ENCODE peak calls at places on chromosomes 6 and 20, in ten cellular contexts. I, N, J, G, K, R, Y, X, O and P are unnamed samples.
A peak's percentile ranks its signal among the peaks of the same experiment; 100 is the strongest.

GRCh38 chr6:37316071-37316470 is 37.7 kb upstream of the RNF8 start:
- DNase-seq in R (no peak), O (no peak), J (no peak), Y (no peak), K (no peak), N (no peak), I (no peak), G (no peak), X (no peak), P (no peak)

GRCh38 chr6:91449539-91449938 is 862.7 kb upstream of the MAP3K7 start:
- DNase-seq in X (no peak), N (no peak), R (no peak), J (no peak), K (no peak), G (no peak), Y (no peak), I (no peak), O (no peak), P (no peak)

GRCh38 chr6:13194852-13195251 is 133.5 kb downstream of the TBC1D7 start:
- DNase-seq in J (no peak), X (peak; percentile 77), O (peak; percentile 79), N (no peak), I (no peak), K (peak; percentile 72), R (peak; percentile 24), Y (peak; percentile 78), G (peak; percentile 63), P (peak; percentile 32)

GRCh38 chr20:34559311-34560140 is 1.0 kb downstream of the MAP1LC3A start:
- DNase-seq in Y (no peak), O (no peak), R (peak; percentile 56), I (no peak), N (no peak), X (no peak), G (no peak), K (no peak), J (no peak), P (peak; percentile 28)

GRCh38 chr20:9514461-9515210 is at the start of gene LAMP5:
- DNase-seq in G (no peak), N (peak; percentile 45), I (no peak), X (no peak), Y (no peak), K (peak; percentile 22), J (no peak), R (no peak), O (no peak), P (peak; percentile 77)

GRCh38 chr6:88763160-88763559 is 200.3 kb downstream of the RNGTT start:
- DNase-seq in O (peak; percentile 17), Y (no peak), R (no peak), K (no peak), J (no peak), I (no peak), N (no peak), G (peak; percentile 22), X (no peak), P (no peak)

GRCh38 chr6:149317656-149318571 is at the start of gene TAB2:
- DNase-seq in K (peak; percentile 66), J (peak; percentile 62), X (peak; percentile 74), Y (peak; percentile 72), G (peak; percentile 18), N (peak; percentile 33), R (peak; percentile 65), O (peak; percentile 57), I (peak; percentile 42), P (peak; percentile 84)

GRCh38 chr6:129748212-129748900 is 38.4 kb upstream of the ARHGAP18 start:
- DNase-seq in K (peak; percentile 91), Y (peak; percentile 49), J (peak; percentile 49), O (peak; percentile 88), N (no peak), I (no peak), G (no peak), X (peak; percentile 50), R (no peak), P (no peak)

GRCh38 chr6:41708856-41709255 is 26.6 kb downstream of the TFEB start:
- DNase-seq in R (no peak), J (no peak), K (no peak), Y (no peak), N (no peak), X (no peak), O (no peak), G (no peak), I (no peak), P (no peak)

GRCh38 chr6:143405381-143406154 is 44.9 kb downstream of the ADAT2 start:
- DNase-seq in X (no peak), Y (no peak), J (no peak), K (no peak), G (no peak), O (no peak), I (no peak), R (no peak), N (no peak), P (no peak)

GRCh38 chr6:155245871-155246270 is 17.9 kb upstream of the CLDN20 start:
- DNase-seq in I (no peak), X (no peak), N (no peak), O (no peak), J (no peak), Y (no peak), R (no peak), K (no peak), G (no peak), P (no peak)

DNA sequence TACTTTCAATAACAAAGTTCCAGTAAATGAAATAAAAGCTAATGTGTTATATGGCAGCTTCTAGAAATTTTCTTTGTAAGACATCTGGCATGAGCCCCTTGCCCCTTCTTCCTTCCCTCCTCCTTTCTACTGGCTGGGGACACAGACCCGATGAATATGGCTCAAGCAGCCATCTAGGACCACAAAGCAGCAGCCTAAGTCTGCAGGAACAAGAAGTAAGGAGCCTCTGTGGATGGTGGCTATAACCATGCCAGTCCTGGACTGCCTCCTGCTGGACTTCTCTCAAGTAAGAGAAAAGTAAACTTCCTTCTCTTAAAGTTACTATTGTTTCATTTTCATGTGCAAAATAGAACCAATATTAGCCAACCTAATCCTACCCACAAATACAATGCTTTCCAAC is 114.9 kb upstream of the DST start:
- DNase-seq in J (no peak), R (no peak), O (no peak), N (no peak), I (no peak), K (peak; percentile 74), G (peak; percentile 72), X (no peak), Y (no peak), P (no peak)
- TF ChIP-seq CTCF in J (no peak), R (peak; percentile 11), O (no peak), N (peak; percentile 57), I (peak; percentile 45), K (peak; percentile 39), G (peak; percentile 48), X (peak; percentile 52), Y (peak; percentile 17), P (no peak)

GRCh38 chr6:134447423-134447822 is 129.5 kb upstream of the SGK1 start:
- DNase-seq in R (no peak), J (no peak), O (no peak), X (no peak), N (no peak), G (no peak), K (no peak), Y (no peak), I (no peak), P (no peak)

GRCh38 chr6:134449004-134449403 is 131.1 kb upstream of the SGK1 start:
- DNase-seq in G (no peak), K (no peak), J (no peak), O (no peak), X (no peak), N (no peak), I (no peak), R (no peak), Y (no peak), P (no peak)

GRCh38 chr6:134447883-134448387 is 130.0 kb upstream of the SGK1 start:
- DNase-seq in J (no peak), K (no peak), R (no peak), I (no peak), Y (no peak), G (no peak), O (no peak), X (no peak), N (no peak), P (no peak)

GRCh38 chr6:134446901-134447300 is 129.0 kb upstream of the SGK1 start:
- DNase-seq in X (no peak), O (no peak), K (no peak), N (no peak), G (no peak), R (no peak), Y (no peak), J (no peak), I (no peak), P (no peak)

DNA sequence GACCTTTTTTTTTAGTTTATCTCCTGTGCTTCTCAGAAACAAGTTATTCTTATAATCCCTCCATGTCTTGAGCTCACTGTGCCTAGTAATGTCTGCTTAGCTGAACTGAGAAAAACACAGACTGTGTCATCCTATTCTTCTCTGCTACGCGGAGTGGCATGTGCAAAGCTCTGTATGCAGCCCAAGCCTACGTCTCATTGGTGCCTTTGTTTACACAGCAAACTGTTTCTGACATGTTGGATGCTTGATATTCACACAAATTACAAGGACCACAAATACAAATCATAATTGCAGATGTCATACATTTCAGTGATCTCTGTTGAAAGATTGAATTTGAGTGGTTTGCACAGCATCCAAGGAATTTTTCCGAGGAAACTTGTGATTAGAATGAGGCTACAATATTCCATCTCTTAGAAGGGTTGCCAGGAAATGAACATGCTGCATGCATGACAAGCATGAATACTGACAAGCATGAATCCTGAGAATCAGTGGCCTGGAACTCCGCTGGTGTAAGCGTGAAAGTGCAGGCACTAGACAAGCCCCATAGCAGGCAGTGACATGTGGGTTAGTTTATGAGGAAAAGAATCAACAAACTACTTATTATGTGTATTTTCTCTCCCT is 128.4 kb upstream of the SGK1 start:
- DNase-seq in Y (no peak), O (peak; percentile 18), J (no peak), X (no peak), R (no peak), G (no peak), N (no peak), I (no peak), K (no peak), P (no peak)
- TF ChIP-seq CTCF in Y (no peak), O (no peak), J (no peak), X (no peak), R (no peak), G (no peak), N (no peak), I (no peak), K (no peak), P (no peak)

GRCh38 chr20:62965363-62965771 is 12.9 kb downstream of the SLC17A9 start:
- DNase-seq in I (no peak), R (no peak), K (no peak), X (no peak), G (no peak), Y (no peak), N (no peak), O (no peak), J (no peak), P (no peak)
- TF ChIP-seq CTCF in I (no peak), R (no peak), K (no peak), X (no peak), G (no peak), Y (no peak), N (no peak), O (no peak), J (no peak), P (no peak)

DNA sequence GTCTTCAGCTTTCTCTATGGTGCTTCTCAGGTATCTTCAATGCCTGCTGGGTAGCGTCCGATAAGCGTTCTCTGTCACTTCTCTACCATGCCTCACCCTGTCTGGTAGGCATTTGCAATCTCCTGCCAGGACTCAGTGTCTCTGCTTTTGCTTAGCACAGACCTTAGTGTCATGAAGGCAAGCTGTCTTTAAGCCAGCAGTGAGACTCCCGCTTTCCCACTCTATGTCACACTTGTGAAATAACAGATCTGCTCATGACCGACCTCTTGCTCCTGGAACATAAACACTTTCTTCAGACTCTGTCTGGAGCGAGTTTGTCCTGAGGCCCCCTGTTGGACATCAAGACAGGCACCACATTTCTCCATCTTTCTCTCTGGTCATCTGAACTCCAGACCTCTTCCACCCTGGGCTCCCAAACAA is 17.0 kb downstream of the ADGRB3 start:
- DNase-seq in X (no peak), R (no peak), J (no peak), K (no peak), O (no peak), G (no peak), N (no peak), I (no peak), Y (no peak), P (no peak)
- TF ChIP-seq CTCF in X (no peak), R (no peak), J (no peak), K (no peak), O (no peak), G (no peak), N (peak; percentile 30), I (peak; percentile 9), Y (no peak), P (no peak)